ENCODE peak calls at places on chromosomes 5 and 9, in five cellular contexts. One of them, this sample, is unnamed.

GRCh38 chr5:116571568-116572321 is 2.9 kb downstream of the SEMA6A start:
- DNase-seq in neural crest cell: no peak
- DNase-seq in BJ: no peak
- DNase-seq in fibroblast of lung: no peak
- DNase-seq in psoas muscle: no peak
- DNase-seq in this sample: no peak

GRCh38 chr9:38018964-38019602 is 49.9 kb downstream of the SHB start:
- DNase-seq in neural crest cell: no peak
- DNase-seq in psoas muscle: no peak
- DNase-seq in BJ: no peak
- DNase-seq in fibroblast of lung: peak; percentile 93
- DNase-seq in this sample: no peak

GRCh38 chr9:131798166-131798565 is 58.3 kb upstream of the RAPGEF1 start:
- DNase-seq in fibroblast of lung: no peak
- DNase-seq in psoas muscle: no peak
- DNase-seq in neural crest cell: peak; percentile 12
- DNase-seq in BJ: no peak
- DNase-seq in this sample: no peak

GRCh38 chr9:38619556-38620447 is 594 bp downstream of the ANKRD18A start:
- DNase-seq in psoas muscle: no peak
- DNase-seq in BJ: no peak
- DNase-seq in neural crest cell: peak; percentile 8
- DNase-seq in fibroblast of lung: no peak
- DNase-seq in this sample: peak; percentile 35

GRCh38 chr5:42021923-42022322 is 96.8 kb downstream of the FBXO4 start:
- DNase-seq in neural crest cell: no peak
- DNase-seq in BJ: no peak
- DNase-seq in psoas muscle: no peak
- DNase-seq in fibroblast of lung: peak; percentile 31
- DNase-seq in this sample: no peak

GRCh38 chr9:127500399-127500798 is 49.1 kb downstream of the LRSAM1 start:
- DNase-seq in BJ: no peak
- DNase-seq in fibroblast of lung: no peak
- DNase-seq in psoas muscle: no peak
- DNase-seq in neural crest cell: no peak
- DNase-seq in this sample: no peak

GRCh38 chr5:174283176-174283575 is 237.7 kb downstream of the NSG2 start:
- DNase-seq in BJ: no peak
- DNase-seq in neural crest cell: no peak
- DNase-seq in psoas muscle: no peak
- DNase-seq in fibroblast of lung: no peak
- DNase-seq in this sample: no peak

GRCh38 chr9:130681769-130682489 is 11.7 kb upstream of the EXOSC2 start:
- DNase-seq in fibroblast of lung: no peak
- DNase-seq in neural crest cell: no peak
- DNase-seq in BJ: no peak
- DNase-seq in psoas muscle: no peak
- DNase-seq in this sample: peak; percentile 47

GRCh38 chr9:738209-738915 is 103.1 kb upstream of the DMRT1 start:
- DNase-seq in fibroblast of lung: peak; percentile 99
- DNase-seq in BJ: peak; percentile 98
- DNase-seq in neural crest cell: no peak
- DNase-seq in psoas muscle: peak; percentile 67
- DNase-seq in this sample: no peak

GRCh38 chr5:30808996-30809395 is 384.5 kb upstream of the CDH6 start:
- DNase-seq in psoas muscle: no peak
- DNase-seq in neural crest cell: no peak
- DNase-seq in fibroblast of lung: peak; percentile 26
- DNase-seq in BJ: no peak
- DNase-seq in this sample: no peak

GRCh38 chr9:27053369-27054057 is 48.0 kb upstream of the LRRC19 start:
- DNase-seq in BJ: no peak
- DNase-seq in fibroblast of lung: peak; percentile 34
- DNase-seq in psoas muscle: no peak
- DNase-seq in neural crest cell: no peak
- DNase-seq in this sample: no peak

GRCh38 chr5:124252751-124253146 is 493.7 kb downstream of the ZNF608 start:
- DNase-seq in psoas muscle: no peak
- DNase-seq in neural crest cell: no peak
- DNase-seq in BJ: no peak
- DNase-seq in fibroblast of lung: no peak
- DNase-seq in this sample: no peak

GRCh38 chr5:90802695-90803317 is 244.2 kb downstream of the ADGRV1 start:
- DNase-seq in BJ: no peak
- DNase-seq in fibroblast of lung: peak; percentile 25
- DNase-seq in psoas muscle: no peak
- DNase-seq in neural crest cell: peak; percentile 6
- DNase-seq in this sample: peak; percentile 12

GRCh38 chr5:67347821-67348220 is 151.2 kb upstream of the CD180 start:
- DNase-seq in neural crest cell: no peak
- DNase-seq in fibroblast of lung: no peak
- DNase-seq in BJ: no peak
- DNase-seq in psoas muscle: no peak
- DNase-seq in this sample: no peak

GRCh38 chr5:92605591-92605990 is 975.4 kb downstream of the NR2F1-AS1 start:
- DNase-seq in psoas muscle: no peak
- DNase-seq in BJ: no peak
- DNase-seq in neural crest cell: no peak
- DNase-seq in fibroblast of lung: no peak
- DNase-seq in this sample: no peak

GRCh38 chr5:83049370-83049863 is 27.8 kb downstream of the TMEM167A start:
- DNase-seq in fibroblast of lung: peak; percentile 45
- DNase-seq in neural crest cell: no peak
- DNase-seq in BJ: no peak
- DNase-seq in psoas muscle: no peak
- DNase-seq in this sample: no peak

GRCh38 chr5:160175438-160176218 is 53.7 kb upstream of the FABP6 start:
- DNase-seq in BJ: no peak
- DNase-seq in fibroblast of lung: peak; percentile 60
- DNase-seq in psoas muscle: peak; percentile 44
- DNase-seq in neural crest cell: no peak
- DNase-seq in this sample: no peak

GRCh38 chr9:29039258-29039657 is 1466.0 kb upstream of the C9orf72 start:
- DNase-seq in BJ: no peak
- DNase-seq in neural crest cell: no peak
- DNase-seq in fibroblast of lung: peak; percentile 19
- DNase-seq in psoas muscle: no peak
- DNase-seq in this sample: no peak

GRCh38 chr5:11182441-11183080 is 421.5 kb upstream of the DAP start:
- DNase-seq in psoas muscle: no peak
- DNase-seq in neural crest cell: peak; percentile 18
- DNase-seq in fibroblast of lung: peak; percentile 57
- DNase-seq in BJ: no peak
- DNase-seq in this sample: no peak

GRCh38 chr9:34809504-34810186 is 99.7 kb upstream of the CCL21 start:
- DNase-seq in psoas muscle: no peak
- DNase-seq in fibroblast of lung: peak; percentile 11
- DNase-seq in BJ: no peak
- DNase-seq in neural crest cell: peak; percentile 53
- DNase-seq in this sample: peak; percentile 2

GRCh38 chr5:109258755-109259154 is 151.0 kb downstream of the PJA2 start:
- DNase-seq in neural crest cell: no peak
- DNase-seq in psoas muscle: no peak
- DNase-seq in fibroblast of lung: no peak
- DNase-seq in BJ: no peak
- DNase-seq in this sample: no peak

GRCh38 chr5:3584724-3585531 is 10.7 kb upstream of the IRX1 start:
- DNase-seq in BJ: no peak
- DNase-seq in psoas muscle: no peak
- DNase-seq in fibroblast of lung: no peak
- DNase-seq in neural crest cell: no peak
- DNase-seq in this sample: no peak

DNA sequence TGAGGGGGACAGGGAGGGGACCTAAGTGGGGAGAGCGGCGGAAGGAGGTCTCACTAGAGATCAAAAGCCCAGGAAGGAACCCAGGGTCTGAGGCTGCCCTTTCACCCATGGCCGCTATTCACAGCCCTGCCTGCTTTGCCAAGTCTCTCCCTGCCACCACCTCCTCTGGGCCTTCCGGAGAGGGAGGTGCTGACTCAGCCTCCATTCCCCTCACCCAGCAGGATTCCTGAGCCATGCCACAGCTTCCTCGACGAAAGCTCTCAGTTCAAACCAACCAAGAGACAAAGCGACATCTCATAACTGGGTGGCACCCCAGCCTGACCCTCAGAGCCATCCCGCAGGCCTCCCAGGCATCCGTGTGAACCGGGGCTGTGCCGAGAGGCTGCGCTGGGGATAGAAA is 36.7 kb downstream of the PAX5 start:
- DNase-seq in fibroblast of lung: peak; percentile 42
- DNase-seq in BJ: no peak
- DNase-seq in psoas muscle: no peak
- DNase-seq in neural crest cell: no peak
- DNase-seq in this sample: no peak
- TF ChIP-seq CTCF in fibroblast of lung: no peak
- TF ChIP-seq CTCF in BJ: no peak
- TF ChIP-seq CTCF in psoas muscle: no peak
- TF ChIP-seq CTCF in neural crest cell: no peak
- TF ChIP-seq CTCF in this sample: no peak

DNA sequence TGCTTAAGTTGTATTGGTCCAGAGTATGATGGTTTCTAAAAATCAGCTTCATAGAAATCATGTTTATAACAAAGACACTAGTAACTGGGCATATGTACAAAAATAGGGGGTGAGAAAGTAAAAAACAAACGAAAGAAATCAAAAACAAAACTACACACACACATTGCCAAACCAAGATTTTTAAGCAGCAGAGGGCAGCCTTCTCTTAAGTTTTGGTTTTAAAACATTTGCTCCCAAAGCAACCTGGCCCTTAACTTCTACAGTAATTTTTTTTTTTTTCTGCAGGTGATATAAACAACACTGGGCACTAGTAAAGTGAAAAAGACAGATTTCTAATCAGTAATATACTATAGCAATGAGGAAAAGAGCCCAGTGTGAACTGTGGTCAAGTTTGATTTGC is 13.5 kb upstream of the GAPT start:
- DNase-seq in BJ: no peak
- DNase-seq in neural crest cell: no peak
- DNase-seq in fibroblast of lung: no peak
- DNase-seq in psoas muscle: no peak
- DNase-seq in this sample: no peak
- TF ChIP-seq CTCF in BJ: no peak
- TF ChIP-seq CTCF in neural crest cell: no peak
- TF ChIP-seq CTCF in fibroblast of lung: no peak
- TF ChIP-seq CTCF in psoas muscle: no peak
- TF ChIP-seq CTCF in this sample: no peak

GRCh38 chr9:106862946-106863740 is at the start of gene ZNF462:
- DNase-seq in psoas muscle: peak; percentile 43
- DNase-seq in fibroblast of lung: peak; percentile 86
- DNase-seq in BJ: no peak
- DNase-seq in neural crest cell: peak; percentile 36
- DNase-seq in this sample: peak; percentile 8
- TF ChIP-seq CTCF in psoas muscle: no peak
- TF ChIP-seq CTCF in fibroblast of lung: no peak
- TF ChIP-seq CTCF in BJ: no peak
- TF ChIP-seq CTCF in neural crest cell: no peak
- TF ChIP-seq CTCF in this sample: no peak

DNA sequence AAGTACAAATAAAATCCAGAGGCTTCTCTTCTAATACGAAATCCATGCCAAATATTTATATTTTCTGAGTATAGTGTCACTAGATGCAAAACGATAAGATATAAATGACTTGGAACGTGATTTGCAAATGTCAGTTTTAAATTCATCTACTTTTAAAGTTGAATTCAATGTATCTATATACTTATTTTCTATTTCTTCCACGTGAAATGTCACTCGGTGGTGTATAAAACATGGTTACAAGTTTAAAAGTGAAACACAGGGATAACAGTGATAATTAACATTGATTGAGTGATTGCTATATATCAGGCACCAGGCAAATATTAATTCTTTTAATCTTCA is 54.8 kb downstream of the HINT1 start:
- DNase-seq in fibroblast of lung: no peak
- DNase-seq in psoas muscle: no peak
- DNase-seq in neural crest cell: no peak
- DNase-seq in BJ: no peak
- DNase-seq in this sample: no peak
- TF ChIP-seq CTCF in fibroblast of lung: no peak
- TF ChIP-seq CTCF in psoas muscle: no peak
- TF ChIP-seq CTCF in neural crest cell: no peak
- TF ChIP-seq CTCF in BJ: no peak
- TF ChIP-seq CTCF in this sample: peak; percentile 28

GRCh38 chr9:17625644-17626388 is 47.0 kb downstream of the SH3GL2 start:
- DNase-seq in fibroblast of lung: peak; percentile 54
- DNase-seq in psoas muscle: no peak
- DNase-seq in neural crest cell: no peak
- DNase-seq in BJ: no peak
- DNase-seq in this sample: no peak

GRCh38 chr9:17627641-17628040 is 48.8 kb downstream of the SH3GL2 start:
- DNase-seq in neural crest cell: no peak
- DNase-seq in BJ: no peak
- DNase-seq in fibroblast of lung: peak; percentile 23
- DNase-seq in psoas muscle: no peak
- DNase-seq in this sample: no peak

GRCh38 chr9:17631396-17631795 is 52.5 kb downstream of the SH3GL2 start:
- DNase-seq in neural crest cell: no peak
- DNase-seq in BJ: no peak
- DNase-seq in psoas muscle: no peak
- DNase-seq in fibroblast of lung: peak; percentile 42
- DNase-seq in this sample: no peak

GRCh38 chr9:17630531-17630949 is 51.7 kb downstream of the SH3GL2 start:
- DNase-seq in fibroblast of lung: no peak
- DNase-seq in neural crest cell: no peak
- DNase-seq in psoas muscle: no peak
- DNase-seq in BJ: peak; percentile 96
- DNase-seq in this sample: no peak

DNA sequence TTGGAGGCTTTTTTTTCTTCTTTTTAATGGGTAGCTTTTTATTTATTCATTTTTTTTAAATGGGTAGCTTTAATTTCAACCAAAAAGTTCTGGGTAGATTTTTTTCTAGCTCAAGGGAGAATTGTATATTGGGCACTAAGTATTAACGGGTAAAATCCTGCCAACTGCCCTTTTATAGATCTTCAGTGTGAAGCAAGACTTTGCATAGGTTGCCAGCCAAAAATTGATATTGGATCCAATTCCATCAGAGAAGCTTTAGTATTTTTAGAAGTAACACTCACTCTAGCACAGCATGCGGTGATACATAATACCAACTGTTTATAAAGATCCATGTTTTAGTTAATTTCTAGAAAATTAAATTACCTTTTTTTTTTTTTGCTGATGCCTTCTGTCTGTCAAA is 49.8 kb downstream of the SH3GL2 start:
- DNase-seq in neural crest cell: no peak
- DNase-seq in fibroblast of lung: no peak
- DNase-seq in BJ: no peak
- DNase-seq in psoas muscle: no peak
- DNase-seq in this sample: no peak
- TF ChIP-seq CTCF in neural crest cell: no peak
- TF ChIP-seq CTCF in fibroblast of lung: no peak
- TF ChIP-seq CTCF in BJ: no peak
- TF ChIP-seq CTCF in psoas muscle: no peak
- TF ChIP-seq CTCF in this sample: no peak

GRCh38 chr5:55692106-55692417 is 20.1 kb downstream of the SLC38A9 start:
- DNase-seq in psoas muscle: no peak
- DNase-seq in BJ: no peak
- DNase-seq in fibroblast of lung: no peak
- DNase-seq in neural crest cell: no peak
- DNase-seq in this sample: no peak
- TF ChIP-seq CTCF in psoas muscle: no peak
- TF ChIP-seq CTCF in BJ: no peak
- TF ChIP-seq CTCF in fibroblast of lung: no peak
- TF ChIP-seq CTCF in neural crest cell: peak; percentile 27
- TF ChIP-seq CTCF in this sample: peak; percentile 9